ENCODE peak calls at places on chromosomes 16 and 17, in five cellular contexts. One of them, this sample, is unnamed.

GRCh38 chr17:27576429-27577123 is 54.4 kb upstream of the LGALS9 start:
- DNase-seq in dorsolateral prefrontal cortex: no peak
- DNase-seq in neural crest cell: no peak
- DNase-seq in H1: no peak
- DNase-seq in GM13977: no peak
- DNase-seq in this sample: no peak

GRCh38 chr17:60065867-60066266 is 12.9 kb downstream of the HEATR6 start:
- DNase-seq in dorsolateral prefrontal cortex: no peak
- DNase-seq in GM13977: no peak
- DNase-seq in H1: no peak
- DNase-seq in neural crest cell: no peak
- DNase-seq in this sample: no peak

GRCh38 chr17:15233022-15233805 is 31.9 kb downstream of the PMP22 start:
- DNase-seq in dorsolateral prefrontal cortex: no peak
- DNase-seq in H1: no peak
- DNase-seq in GM13977: no peak
- DNase-seq in neural crest cell: no peak
- DNase-seq in this sample: no peak

GRCh38 chr17:70913086-70913485 is 743.8 kb downstream of the KCNJ2 start:
- DNase-seq in neural crest cell: no peak
- DNase-seq in H1: no peak
- DNase-seq in dorsolateral prefrontal cortex: no peak
- DNase-seq in GM13977: no peak
- DNase-seq in this sample: no peak

GRCh38 chr17:48961516-48962233 is 6.7 kb downstream of the GIP start:
- DNase-seq in H1: peak; percentile 66
- DNase-seq in dorsolateral prefrontal cortex: no peak
- DNase-seq in GM13977: no peak
- DNase-seq in neural crest cell: no peak
- DNase-seq in this sample: no peak

GRCh38 chr17:70119961-70120360 is 44.9 kb downstream of the KCNJ16 start:
- DNase-seq in dorsolateral prefrontal cortex: no peak
- DNase-seq in neural crest cell: no peak
- DNase-seq in GM13977: no peak
- DNase-seq in H1: no peak
- DNase-seq in this sample: no peak

GRCh38 chr17:36133629-36134259 is 30.1 kb downstream of the CCL4 start:
- DNase-seq in neural crest cell: no peak
- DNase-seq in H1: no peak
- DNase-seq in dorsolateral prefrontal cortex: no peak
- DNase-seq in GM13977: no peak
- DNase-seq in this sample: no peak

GRCh38 chr16:81885976-81886586 is 107.0 kb downstream of the PLCG2 start:
- DNase-seq in dorsolateral prefrontal cortex: no peak
- DNase-seq in neural crest cell: peak; percentile 42
- DNase-seq in GM13977: peak; percentile 63
- DNase-seq in H1: peak; percentile 77
- DNase-seq in this sample: no peak

GRCh38 chr16:71722801-71723536 is 1.5 kb downstream of the PHLPP2 start:
- DNase-seq in GM13977: peak; percentile 67
- DNase-seq in H1: peak; percentile 87
- DNase-seq in neural crest cell: peak; percentile 69
- DNase-seq in dorsolateral prefrontal cortex: peak; percentile 54
- DNase-seq in this sample: no peak

GRCh38 chr16:58105619-58106018 is 23.6 kb downstream of the CFAP20 start:
- DNase-seq in H1: no peak
- DNase-seq in neural crest cell: no peak
- DNase-seq in dorsolateral prefrontal cortex: no peak
- DNase-seq in GM13977: no peak
- DNase-seq in this sample: no peak

GRCh38 chr16:52680993-52681392 is 134.1 kb upstream of the TOX3 start:
- DNase-seq in H1: no peak
- DNase-seq in GM13977: no peak
- DNase-seq in dorsolateral prefrontal cortex: no peak
- DNase-seq in neural crest cell: no peak
- DNase-seq in this sample: no peak

GRCh38 chr17:57121308-57122042 is 36.4 kb downstream of the AKAP1 start:
- DNase-seq in GM13977: peak; percentile 40
- DNase-seq in H1: no peak
- DNase-seq in dorsolateral prefrontal cortex: peak; percentile 50
- DNase-seq in neural crest cell: peak; percentile 65
- DNase-seq in this sample: no peak

GRCh38 chr16:85611455-85612190 is 1.5 kb upstream of the GSE1 start:
- DNase-seq in neural crest cell: no peak
- DNase-seq in dorsolateral prefrontal cortex: peak; percentile 89
- DNase-seq in H1: peak; percentile 80
- DNase-seq in GM13977: peak; percentile 73
- DNase-seq in this sample: no peak

GRCh38 chr16:81497690-81498089 is 53.1 kb downstream of the CMIP start:
- DNase-seq in GM13977: peak; percentile 58
- DNase-seq in neural crest cell: no peak
- DNase-seq in H1: no peak
- DNase-seq in dorsolateral prefrontal cortex: no peak
- DNase-seq in this sample: no peak

GRCh38 chr16:89908236-89908635 is 10.4 kb upstream of the MC1R start:
- DNase-seq in neural crest cell: no peak
- DNase-seq in GM13977: no peak
- DNase-seq in H1: no peak
- DNase-seq in dorsolateral prefrontal cortex: no peak
- DNase-seq in this sample: no peak

GRCh38 chr16:80743772-80744171 is 60.6 kb downstream of the CDYL2 start:
- DNase-seq in GM13977: no peak
- DNase-seq in neural crest cell: no peak
- DNase-seq in H1: no peak
- DNase-seq in dorsolateral prefrontal cortex: no peak
- DNase-seq in this sample: no peak

GRCh38 chr17:67546578-67547527 is 169.8 kb downstream of the PITPNC1 start:
- DNase-seq in GM13977: peak; percentile 77
- DNase-seq in neural crest cell: no peak
- DNase-seq in dorsolateral prefrontal cortex: peak; percentile 19
- DNase-seq in H1: no peak
- DNase-seq in this sample: no peak

GRCh38 chr16:87602005-87602790 is at the start of gene JPH3:
- DNase-seq in dorsolateral prefrontal cortex: peak; percentile 49
- DNase-seq in GM13977: no peak
- DNase-seq in H1: peak; percentile 87
- DNase-seq in neural crest cell: no peak
- DNase-seq in this sample: no peak

GRCh38 chr16:12627394-12627793 is 176.3 kb downstream of the CPPED1 start:
- DNase-seq in H1: no peak
- DNase-seq in dorsolateral prefrontal cortex: no peak
- DNase-seq in GM13977: no peak
- DNase-seq in neural crest cell: no peak
- DNase-seq in this sample: no peak

GRCh38 chr17:37111329-37111728 is 162.6 kb downstream of the AATF start:
- DNase-seq in H1: no peak
- DNase-seq in dorsolateral prefrontal cortex: peak; percentile 25
- DNase-seq in neural crest cell: no peak
- DNase-seq in GM13977: no peak
- DNase-seq in this sample: no peak

GRCh38 chr16:8959921-8960787 is 3.6 kb downstream of the USP7 start:
- DNase-seq in GM13977: peak; percentile 52
- DNase-seq in dorsolateral prefrontal cortex: no peak
- DNase-seq in H1: no peak
- DNase-seq in neural crest cell: no peak
- DNase-seq in this sample: no peak

GRCh38 chr16:55480228-55480655 is 1.2 kb downstream of the MMP2 start:
- DNase-seq in GM13977: no peak
- DNase-seq in H1: peak; percentile 63
- DNase-seq in dorsolateral prefrontal cortex: peak; percentile 39
- DNase-seq in neural crest cell: peak; percentile 29
- DNase-seq in this sample: no peak

GRCh38 chr16:86653289-86654006 is 75.1 kb downstream of the FOXL1 start:
- DNase-seq in dorsolateral prefrontal cortex: no peak
- DNase-seq in H1: no peak
- DNase-seq in neural crest cell: no peak
- DNase-seq in GM13977: no peak
- DNase-seq in this sample: no peak

GRCh38 chr16:4415538-4416199 is 727 bp downstream of the CORO7 start:
- DNase-seq in H1: peak; percentile 67
- DNase-seq in neural crest cell: no peak
- DNase-seq in dorsolateral prefrontal cortex: peak; percentile 46
- DNase-seq in GM13977: peak; percentile 53
- DNase-seq in this sample: no peak

GRCh38 chr17:72861811-72862210 is 230.7 kb downstream of the SLC39A11 start:
- DNase-seq in GM13977: no peak
- DNase-seq in dorsolateral prefrontal cortex: no peak
- DNase-seq in neural crest cell: no peak
- DNase-seq in H1: no peak
- DNase-seq in this sample: no peak

GRCh38 chr17:44187131-44187899 is 543 bp downstream of the TMUB2 start:
- DNase-seq in neural crest cell: no peak
- DNase-seq in GM13977: no peak
- DNase-seq in H1: peak; percentile 63
- DNase-seq in dorsolateral prefrontal cortex: no peak
- DNase-seq in this sample: no peak

GRCh38 chr16:10552998-10553491 is 27.4 kb downstream of the EMP2 start:
- DNase-seq in neural crest cell: no peak
- DNase-seq in GM13977: peak; percentile 91
- DNase-seq in dorsolateral prefrontal cortex: peak; percentile 25
- DNase-seq in H1: peak; percentile 77
- DNase-seq in this sample: no peak

GRCh38 chr17:74521701-74522201 is 9.5 kb downstream of the CD300LB start:
- DNase-seq in H1: no peak
- DNase-seq in GM13977: peak; percentile 57
- DNase-seq in dorsolateral prefrontal cortex: no peak
- DNase-seq in neural crest cell: no peak
- DNase-seq in this sample: no peak

GRCh38 chr17:63653018-63653417 is 30.8 kb downstream of the MAP3K3 start:
- DNase-seq in neural crest cell: no peak
- DNase-seq in H1: no peak
- DNase-seq in GM13977: no peak
- DNase-seq in dorsolateral prefrontal cortex: no peak
- DNase-seq in this sample: no peak

GRCh38 chr16:31052131-31052530 is 18.8 kb downstream of the STX4 start:
- DNase-seq in H1: no peak
- DNase-seq in dorsolateral prefrontal cortex: no peak
- DNase-seq in GM13977: no peak
- DNase-seq in neural crest cell: no peak
- DNase-seq in this sample: no peak

GRCh38 chr16:19639986-19640421 is 78.0 kb downstream of the KNOP1 start:
- DNase-seq in H1: no peak
- DNase-seq in GM13977: no peak
- DNase-seq in dorsolateral prefrontal cortex: no peak
- DNase-seq in neural crest cell: no peak
- DNase-seq in this sample: no peak

GRCh38 chr17:1898332-1898731 is 68.5 kb downstream of the RPA1 start:
- DNase-seq in H1: no peak
- DNase-seq in dorsolateral prefrontal cortex: no peak
- DNase-seq in GM13977: no peak
- DNase-seq in neural crest cell: no peak
- DNase-seq in this sample: no peak

GRCh38 chr17:1896243-1897163 is 66.7 kb downstream of the RPA1 start:
- DNase-seq in neural crest cell: no peak
- DNase-seq in GM13977: peak; percentile 68
- DNase-seq in dorsolateral prefrontal cortex: no peak
- DNase-seq in H1: no peak
- DNase-seq in this sample: no peak

GRCh38 chr17:1898872-1899271 is 69.1 kb downstream of the RPA1 start:
- DNase-seq in H1: no peak
- DNase-seq in dorsolateral prefrontal cortex: no peak
- DNase-seq in neural crest cell: no peak
- DNase-seq in GM13977: no peak
- DNase-seq in this sample: no peak

GRCh38 chr17:1894753-1895339 is 65.0 kb downstream of the RPA1 start:
- DNase-seq in H1: no peak
- DNase-seq in dorsolateral prefrontal cortex: no peak
- DNase-seq in GM13977: no peak
- DNase-seq in neural crest cell: no peak
- DNase-seq in this sample: no peak

GRCh38 chr17:1899403-1900000 is 69.7 kb downstream of the RPA1 start:
- DNase-seq in dorsolateral prefrontal cortex: no peak
- DNase-seq in neural crest cell: no peak
- DNase-seq in H1: no peak
- DNase-seq in GM13977: no peak
- DNase-seq in this sample: no peak
- TF ChIP-seq CTCF in dorsolateral prefrontal cortex: no peak
- TF ChIP-seq CTCF in neural crest cell: peak; percentile 53
- TF ChIP-seq CTCF in H1: no peak
- TF ChIP-seq CTCF in GM13977: no peak
- TF ChIP-seq CTCF in this sample: no peak

GRCh38 chr16:28987170-28987853 is 2.5 kb downstream of the LAT start:
- DNase-seq in dorsolateral prefrontal cortex: no peak
- DNase-seq in H1: no peak
- DNase-seq in neural crest cell: no peak
- DNase-seq in GM13977: no peak
- DNase-seq in this sample: no peak
- TF ChIP-seq CTCF in dorsolateral prefrontal cortex: no peak
- TF ChIP-seq CTCF in H1: no peak
- TF ChIP-seq CTCF in neural crest cell: no peak
- TF ChIP-seq CTCF in GM13977: no peak
- TF ChIP-seq CTCF in this sample: no peak

GRCh38 chr17:61580502-61580901 is 10.5 kb downstream of the NACA2 start:
- DNase-seq in neural crest cell: no peak
- DNase-seq in GM13977: no peak
- DNase-seq in H1: no peak
- DNase-seq in dorsolateral prefrontal cortex: no peak
- DNase-seq in this sample: no peak

GRCh38 chr17:61579382-61579781 is 11.6 kb downstream of the NACA2 start:
- DNase-seq in H1: no peak
- DNase-seq in dorsolateral prefrontal cortex: no peak
- DNase-seq in GM13977: no peak
- DNase-seq in neural crest cell: no peak
- DNase-seq in this sample: no peak

GRCh38 chr17:61581611-61582349 is 9.2 kb downstream of the NACA2 start:
- DNase-seq in neural crest cell: no peak
- DNase-seq in dorsolateral prefrontal cortex: no peak
- DNase-seq in GM13977: no peak
- DNase-seq in H1: no peak
- DNase-seq in this sample: no peak

GRCh38 chr17:61578645-61579044 is 12.4 kb downstream of the NACA2 start:
- DNase-seq in GM13977: no peak
- DNase-seq in dorsolateral prefrontal cortex: no peak
- DNase-seq in neural crest cell: no peak
- DNase-seq in H1: no peak
- DNase-seq in this sample: no peak

GRCh38 chr17:61579961-61580360 is 11.1 kb downstream of the NACA2 start:
- DNase-seq in H1: no peak
- DNase-seq in GM13977: no peak
- DNase-seq in neural crest cell: no peak
- DNase-seq in dorsolateral prefrontal cortex: no peak
- DNase-seq in this sample: no peak
- TF ChIP-seq CTCF in H1: no peak
- TF ChIP-seq CTCF in GM13977: no peak
- TF ChIP-seq CTCF in neural crest cell: no peak
- TF ChIP-seq CTCF in dorsolateral prefrontal cortex: no peak
- TF ChIP-seq CTCF in this sample: no peak

DNA sequence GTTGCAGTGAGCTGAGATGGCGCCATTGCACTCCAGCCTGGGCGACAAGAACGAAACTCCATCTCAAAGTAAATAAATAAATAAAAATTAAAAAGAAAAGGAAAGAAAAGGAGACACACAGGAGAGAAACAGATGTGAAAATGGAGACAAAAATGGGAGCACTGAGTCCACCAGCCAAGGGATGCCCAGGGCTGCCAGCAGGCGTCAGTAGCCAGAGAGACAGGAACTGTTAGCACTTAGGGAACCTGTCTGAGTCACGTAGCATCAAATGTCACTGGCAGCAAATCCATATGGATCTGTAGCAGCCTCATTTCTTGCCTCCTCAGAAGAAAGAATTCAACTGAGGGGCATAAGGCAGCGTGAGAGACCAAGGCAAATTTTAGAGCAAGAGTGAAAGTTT is 79.7 kb downstream of the CYLD start:
- DNase-seq in neural crest cell: no peak
- DNase-seq in GM13977: no peak
- DNase-seq in H1: peak; percentile 28
- DNase-seq in dorsolateral prefrontal cortex: no peak
- DNase-seq in this sample: no peak
- TF ChIP-seq CTCF in neural crest cell: no peak
- TF ChIP-seq CTCF in GM13977: no peak
- TF ChIP-seq CTCF in H1: peak; percentile 24
- TF ChIP-seq CTCF in dorsolateral prefrontal cortex: no peak
- TF ChIP-seq CTCF in this sample: no peak

This sample was measured in esophagus squamous epithelium.